ENCODE peak calls at places on chromosome 10, in five cellular contexts. P is fibroblast of the aortic adventitia, A is cardiac muscle cell, H is T follicular helper cell, J is OCI-LY7. M is an unnamed sample.

GRCh38 chr10:85638797-85639196 is 727.8 kb downstream of the GRID1 start:
- DNase-seq in J (no peak), P (no peak), A (no peak), H (no peak), M (no peak)

GRCh38 chr10:74586088-74586585 is 240.3 kb upstream of the KAT6B start:
- DNase-seq in P (no peak), H (peak; percentile 48), A (peak; percentile 13), J (peak; percentile 36), M (no peak)

GRCh38 chr10:110871236-110872084 is at the start of gene PDCD4:
- DNase-seq in A (peak; percentile 99), J (peak; percentile 93), H (peak; percentile 92), P (peak; percentile 97), M (peak; percentile 99)

GRCh38 chr10:47186941-47187340 is 113.1 kb upstream of the GDF10 start:
- DNase-seq in J (no peak), A (no peak), P (no peak), H (no peak), M (no peak)

GRCh38 chr10:106078796-106079576 is 1085.5 kb downstream of the SORCS1 start:
- DNase-seq in J (no peak), H (no peak), P (peak; percentile 8), A (no peak), M (no peak)

GRCh38 chr10:73639286-73639685 is 2.0 kb downstream of the MYOZ1 start:
- DNase-seq in A (no peak), J (no peak), P (no peak), H (no peak), M (no peak)

GRCh38 chr10:24518981-24519597 is 204.6 kb downstream of the ARHGAP21 start:
- DNase-seq in P (peak; percentile 79), J (peak; percentile 3), A (peak; percentile 84), H (no peak), M (peak; percentile 76)

GRCh38 chr10:23534328-23534727 is 95.5 kb downstream of the OTUD1 start:
- DNase-seq in H (no peak), P (no peak), A (no peak), J (peak; percentile 9), M (no peak)

GRCh38 chr10:84355106-84355505 is 26.7 kb downstream of the CCSER2 start:
- DNase-seq in H (no peak), P (no peak), A (no peak), J (no peak), M (no peak)

GRCh38 chr10:44991571-44991970 is 9.2 kb upstream of the ZNF22 start:
- DNase-seq in A (no peak), J (no peak), H (no peak), P (no peak), M (no peak)

GRCh38 chr10:70379581-70380176 is 2.7 kb downstream of the LRRC20 start:
- DNase-seq in P (no peak), A (no peak), J (no peak), H (no peak), M (no peak)

GRCh38 chr10:4034907-4035581 is 250.0 kb upstream of the KLF6 start:
- DNase-seq in A (no peak), P (peak; percentile 16), H (no peak), J (no peak), M (no peak)

GRCh38 chr10:125689955-125690569 is 7.1 kb upstream of the TEX36 start:
- DNase-seq in H (no peak), A (no peak), J (no peak), P (no peak), M (no peak)

GRCh38 chr10:116385994-116386809 is 41.4 kb upstream of the PNLIPRP3 start:
- DNase-seq in H (no peak), J (peak; percentile 32), A (peak; percentile 42), P (peak; percentile 58), M (peak; percentile 23)

GRCh38 chr10:74145133-74145532 is 5.5 kb downstream of the AP3M1 start:
- DNase-seq in A (no peak), J (no peak), P (peak; percentile 92), H (no peak), M (no peak)

GRCh38 chr10:18140149-18140956 is at the start of gene CACNB2:
- DNase-seq in J (no peak), P (peak; percentile 67), H (no peak), A (peak; percentile 91), M (peak; percentile 84)

GRCh38 chr10:110775022-110775379 is 96.7 kb upstream of the PDCD4 start:
- DNase-seq in H (no peak), P (no peak), J (no peak), A (no peak), M (no peak)

GRCh38 chr10:53572799-53573198 is 800.2 kb upstream of the MBL2 start:
- DNase-seq in A (no peak), P (no peak), H (no peak), J (no peak), M (no peak)

GRCh38 chr10:25725917-25726716 is 207.9 kb upstream of the MYO3A start:
- DNase-seq in H (no peak), P (peak; percentile 69), J (peak; percentile 65), A (peak; percentile 83), M (peak; percentile 77)

GRCh38 chr10:34655286-34656170 is 159.6 kb downstream of the PARD3 start:
- DNase-seq in J (peak; percentile 59), H (no peak), P (peak; percentile 86), A (peak; percentile 68), M (peak; percentile 64)

GRCh38 chr10:30178565-30178964 is 119.2 kb upstream of the JCAD start:
- DNase-seq in H (no peak), A (no peak), J (no peak), P (peak; percentile 87), M (no peak)

GRCh38 chr10:73874267-73875138 is at the start of gene CAMK2G:
- DNase-seq in P (peak; percentile 76), J (peak; percentile 89), H (peak; percentile 79), A (peak; percentile 89), M (peak; percentile 77)

GRCh38 chr10:80856186-80856585 is 318.5 kb downstream of the SH2D4B start:
- DNase-seq in P (no peak), J (no peak), H (no peak), A (no peak), M (no peak)

GRCh38 chr10:17647316-17647715 is 3.4 kb downstream of the STAM start:
- DNase-seq in A (no peak), P (peak; percentile 20), H (no peak), J (no peak), M (no peak)

GRCh38 chr10:15898046-15898445 is 37.7 kb upstream of the MINDY3 start:
- DNase-seq in A (no peak), P (peak; percentile 21), H (no peak), J (peak; percentile 18), M (no peak)

GRCh38 chr10:17216217-17216900 is 11.7 kb upstream of the VIM start:
- DNase-seq in H (no peak), J (no peak), A (no peak), P (peak; percentile 98), M (no peak)

GRCh38 chr10:73262105-73262730 is 9.8 kb upstream of the MRPS16 start:
- DNase-seq in A (no peak), J (no peak), H (no peak), P (peak; percentile 91), M (no peak)

GRCh38 chr10:124688889-124689670 is 55.1 kb downstream of the FAM53B start:
- DNase-seq in P (no peak), A (peak; percentile 42), J (no peak), H (no peak), M (no peak)

GRCh38 chr10:33937259-33937658 is 602.8 kb upstream of the NRP1 start:
- DNase-seq in H (no peak), P (no peak), J (no peak), A (no peak), M (no peak)

GRCh38 chr10:689433-690226 is at the start of gene DIP2C:
- DNase-seq in H (no peak), P (peak; percentile 72), J (no peak), A (peak; percentile 89), M (no peak)

GRCh38 chr10:80068270-80068669 is 10.2 kb upstream of the TMEM254 start:
- DNase-seq in J (peak; percentile 11), A (no peak), P (no peak), H (no peak), M (no peak)

GRCh38 chr10:61992683-61993629 is 91.5 kb downstream of the ARID5B start:
- DNase-seq in A (no peak), J (peak; percentile 67), H (peak; percentile 59), P (peak; percentile 98), M (no peak)

GRCh38 chr10:125148021-125148439 is 12.3 kb downstream of the CTBP2 start:
- DNase-seq in J (no peak), P (peak; percentile 64), H (no peak), A (peak; percentile 54), M (peak; percentile 8)

GRCh38 chr10:119268871-119269506 is 61.6 kb downstream of the GRK5 start:
- DNase-seq in P (no peak), A (no peak), H (peak; percentile 81), J (no peak), M (no peak)

GRCh38 chr10:106957825-106958581 is 206.5 kb downstream of the SORCS1 start:
- DNase-seq in H (no peak), P (no peak), A (no peak), J (no peak), M (no peak)

GRCh38 chr10:48459270-48460147 is 145.4 kb downstream of the ARHGAP22 start:
- DNase-seq in H (no peak), J (no peak), A (no peak), P (no peak), M (no peak)

GRCh38 chr10:14569274-14570060 is 205.2 kb downstream of the FAM107B start:
- DNase-seq in P (no peak), A (peak; percentile 11), H (no peak), J (no peak), M (no peak)

M was measured in retina.